ENCODE peak calls at places on chromosomes 1 and 21, in four cellular contexts. H is uterus, Z is left ventricle myocardium inferior, M is IMR-90. D is an unnamed sample.

GRCh38 chr1:115183711-115184259 is 94.5 kb upstream of the TSPAN2 start:
- DNase-seq in H (peak; percentile 71), Z (peak; percentile 30), M (no peak), D (no peak)

GRCh38 chr1:76759950-76760349 is 107.3 kb upstream of the ST6GALNAC5 start:
- DNase-seq in H (no peak), Z (no peak), M (peak; percentile 3), D (no peak)

GRCh38 chr1:33244143-33244808 is 12.0 kb upstream of the ZNF362 start:
- DNase-seq in H (no peak), Z (no peak), M (no peak), D (no peak)

GRCh38 chr1:174428033-174428432 is 19.7 kb upstream of the GPR52 start:
- DNase-seq in H (no peak), Z (no peak), M (no peak), D (no peak)

GRCh38 chr1:17540255-17541001 is 930 bp downstream of the ARHGEF10L start:
- DNase-seq in H (peak; percentile 60), Z (peak; percentile 66), M (no peak), D (no peak)

GRCh38 chr1:14326857-14327256 is 271.6 kb upstream of the KAZN start:
- DNase-seq in H (no peak), Z (no peak), M (no peak), D (no peak)

GRCh38 chr1:2229921-2230700 is 2.0 kb downstream of the SKI start:
- DNase-seq in H (peak; percentile 51), Z (peak; percentile 50), M (peak; percentile 40), D (no peak)

GRCh38 chr1:67948155-67949075 is 102.0 kb downstream of the DIRAS3 start:
- DNase-seq in H (no peak), Z (no peak), M (peak; percentile 89), D (no peak)

GRCh38 chr21:45791562-45792418 is 148.3 kb downstream of the PCBP3 start:
- DNase-seq in H (no peak), Z (no peak), M (no peak), D (no peak)

GRCh38 chr1:180912211-180912800 is 391 bp upstream of the KIAA1614 start:
- DNase-seq in H (peak; percentile 36), Z (no peak), M (peak; percentile 34), D (no peak)

GRCh38 chr1:216186131-216186530 is 237.1 kb downstream of the USH2A start:
- DNase-seq in H (no peak), Z (no peak), M (no peak), D (no peak)

GRCh38 chr21:41170442-41170841 is 2.5 kb downstream of the BACE2 start:
- DNase-seq in H (peak; percentile 32), Z (peak; percentile 29), M (peak; percentile 34), D (no peak)

GRCh38 chr1:200888349-200888838 is 6.3 kb upstream of the INAVA start:
- DNase-seq in H (no peak), Z (no peak), M (no peak), D (peak; percentile 77)

GRCh38 chr1:8202182-8202905 is 115.6 kb upstream of the SLC45A1 start:
- DNase-seq in H (peak; percentile 85), Z (peak; percentile 56), M (peak; percentile 97), D (no peak)

GRCh38 chr1:233905416-233906051 is 1.1 kb downstream of the SLC35F3 start:
- DNase-seq in H (no peak), Z (no peak), M (no peak), D (no peak)

GRCh38 chr1:70486676-70487470 is 75.8 kb downstream of the CTH start:
- DNase-seq in H (peak; percentile 69), Z (no peak), M (peak; percentile 92), D (no peak)

GRCh38 chr21:35860181-35860869 is 200.0 kb downstream of the SETD4 start:
- DNase-seq in H (no peak), Z (no peak), M (no peak), D (no peak)

GRCh38 chr1:64680601-64681000 is 64.3 kb upstream of the RAVER2 start:
- DNase-seq in H (no peak), Z (no peak), M (no peak), D (no peak)

GRCh38 chr1:29719253-29719652 is 482.9 kb downstream of the PTPRU start:
- DNase-seq in H (no peak), Z (no peak), M (peak; percentile 19), D (no peak)

GRCh38 chr1:26744075-26744958 is 43.4 kb upstream of the PIGV start:
- DNase-seq in H (peak; percentile 67), Z (peak; percentile 76), M (peak; percentile 94), D (peak; percentile 74)

GRCh38 chr1:232765536-232765935 is 39.7 kb upstream of the MAP10 start:
- DNase-seq in H (no peak), Z (no peak), M (no peak), D (no peak)

GRCh38 chr1:89610457-89610991 is 22.4 kb upstream of the LRRC8C start:
- DNase-seq in H (no peak), Z (no peak), M (no peak), D (peak; percentile 83)

GRCh38 chr21:38229260-38229877 is 27.4 kb upstream of the KCNJ15 start:
- DNase-seq in H (no peak), Z (no peak), M (no peak), D (no peak)

GRCh38 chr1:168421399-168422004 is 122.3 kb downstream of the XCL2 start:
- DNase-seq in H (no peak), Z (no peak), M (no peak), D (peak; percentile 47)

GRCh38 chr1:39410915-39411436 is 80.5 kb upstream of the BMP8A start:
- DNase-seq in H (peak; percentile 86), Z (peak; percentile 84), M (peak; percentile 94), D (peak; percentile 35)
- H3K4me3 ChIP-seq in H (peak overlapping the region; percentile 45), Z (peak overlapping the region; percentile 93), M (peak overlapping the region; percentile 66), D (no peak overlapping the region)

GRCh38 chr1:11721301-11721700 is 14.6 kb upstream of the AGTRAP start:
- DNase-seq in H (no peak), Z (no peak), M (no peak), D (no peak)

GRCh38 chr1:11720033-11720376 is 15.9 kb upstream of the AGTRAP start:
- DNase-seq in H (no peak), Z (no peak), M (no peak), D (no peak)

GRCh38 chr1:11719313-11720032 is 16.5 kb upstream of the AGTRAP start:
- DNase-seq in H (peak; percentile 81), Z (peak; percentile 84), M (peak; percentile 61), D (peak; percentile 74)

GRCh38 chr1:11725616-11726015 is 10.3 kb upstream of the AGTRAP start:
- DNase-seq in H (no peak), Z (no peak), M (no peak), D (no peak)

GRCh38 chr1:11720523-11720922 is 15.4 kb upstream of the AGTRAP start:
- DNase-seq in H (no peak), Z (no peak), M (no peak), D (no peak)
- H3K27ac ChIP-seq in H (no peak overlapping the region), Z (no peak overlapping the region), M (no peak overlapping the region), D (no peak overlapping the region)

GRCh38 chr1:239539856-239540255 is 153.5 kb downstream of the CHRM3 start:
- DNase-seq in H (no peak), Z (no peak), M (no peak), D (no peak)

GRCh38 chr1:239538244-239538988 is 152.0 kb downstream of the CHRM3 start:
- DNase-seq in H (no peak), Z (no peak), M (no peak), D (no peak)

DNA sequence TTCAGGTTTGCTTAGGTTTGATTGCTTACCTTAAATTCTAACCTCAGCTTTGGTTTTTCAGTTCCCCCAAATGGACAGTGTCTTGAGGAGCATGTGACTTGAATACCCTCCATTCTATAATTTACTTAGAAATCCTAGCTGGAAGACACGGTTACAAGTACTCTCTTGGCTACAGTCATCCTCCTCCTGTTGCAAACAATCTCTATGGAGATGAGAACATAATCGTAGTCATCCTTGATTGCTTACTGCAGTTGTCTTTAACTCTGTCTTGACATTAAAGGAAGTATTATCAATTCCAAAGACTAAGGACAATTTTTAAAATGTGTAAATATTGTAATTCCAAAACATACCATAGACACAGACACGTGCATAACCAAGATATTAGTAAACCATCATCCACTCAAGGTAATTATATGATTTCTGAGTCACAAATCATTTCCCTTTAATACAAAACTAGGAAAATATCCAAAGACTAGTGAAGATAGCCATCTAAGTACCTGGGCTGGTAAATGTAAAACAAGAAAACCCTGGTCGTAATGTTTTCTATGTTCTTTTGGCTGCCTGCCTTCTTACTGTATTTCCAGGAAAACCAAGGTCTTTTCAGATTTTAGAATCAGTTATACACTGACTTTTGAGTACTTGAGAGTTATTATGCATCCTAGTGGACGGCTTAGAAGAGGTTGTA is 149.9 kb downstream of the CHRM3 start:
- DNase-seq in H (no peak), Z (no peak), M (no peak), D (no peak)
- H3K4me1 ChIP-seq in H (no peaks in the 10 kb centered on the region), Z (no peaks in the 10 kb centered on the region), M (no peaks in the 10 kb centered on the region), D (no peaks in the 10 kb centered on the region)

GRCh38 chr1:113246929-113247328 is 143.4 kb upstream of the MAGI3 start:
- DNase-seq in H (no peak), Z (no peak), M (no peak), D (no peak)

GRCh38 chr1:113241237-113241636 is 149.1 kb upstream of the MAGI3 start:
- DNase-seq in H (no peak), Z (no peak), M (no peak), D (no peak)

GRCh38 chr1:113244134-113244820 is 146.0 kb upstream of the MAGI3 start:
- DNase-seq in H (no peak), Z (no peak), M (no peak), D (no peak)

GRCh38 chr1:113243529-113243928 is 146.8 kb upstream of the MAGI3 start:
- DNase-seq in H (no peak), Z (no peak), M (no peak), D (no peak)

GRCh38 chr1:113242481-113242880 is 147.8 kb upstream of the MAGI3 start:
- DNase-seq in H (no peak), Z (no peak), M (no peak), D (no peak)
- H3K4me3 ChIP-seq in H (no peak overlapping the region), Z (no peak overlapping the region), M (no peak overlapping the region), D (no peak overlapping the region)

GRCh38 chr1:12186277-12186985 is 19.6 kb downstream of the TNFRSF1B start:
- DNase-seq in H (no peak), Z (no peak), M (peak; percentile 25), D (no peak)
- H3K27ac ChIP-seq in H (peak overlapping the region; percentile 90), Z (peak overlapping the region; percentile 94), M (peak overlapping the region; percentile 8), D (peak overlapping the region; percentile 97)

GRCh38 chr21:42505090-42505726 is 8.4 kb upstream of the SLC37A1 start:
- DNase-seq in H (no peak), Z (no peak), M (no peak), D (no peak)
- H3K4me1 ChIP-seq in H (no peaks in the 10 kb centered on the region), Z (no peaks in the 10 kb centered on the region), M (no peaks in the 10 kb centered on the region), D (peaks cover 5% of the 10 kb centered on the region)

GRCh38 chr1:153968972-153969371 is 1.3 kb downstream of the CREB3L4 start:
- DNase-seq in H (no peak), Z (no peak), M (no peak), D (no peak)
- H3K4me3 ChIP-seq in H (no peak overlapping the region), Z (no peak overlapping the region), M (no peak overlapping the region), D (no peak overlapping the region)